ENCODE peak calls at places on chromosomes 13 and 19, in four cellular contexts. Y is T follicular helper cell; E is activated effector memory CD4-positive, alpha-beta T cell treated with anti-CD3 and anti-CD28 coated beads, Interleukin-2, amount 50 U/mL, for 16 hours; N is HTR-8/SVneo. S is an unnamed sample.

GRCh38 chr13:106753241-106753640 is 185.3 kb upstream of the ARGLU1 start:
- DNase-seq in Y (no peak), E (no peak), N (no peak), S (no peak)

GRCh38 chr19:15253076-15253475 is 20.8 kb upstream of the EPHX3 start:
- DNase-seq in E (no peak), Y (no peak), N (no peak), S (no peak)

GRCh38 chr19:507286-508203 is at the start of gene TPGS1:
- DNase-seq in Y (peak; percentile 79), N (peak; percentile 68), E (peak; percentile 95), S (peak; percentile 78)

GRCh38 chr13:42395066-42395821 is 123.3 kb downstream of the AKAP11 start:
- DNase-seq in N (no peak), E (peak; percentile 78), Y (no peak), S (no peak)

GRCh38 chr19:7701049-7701653 is 780 bp downstream of the FCER2 start:
- DNase-seq in Y (no peak), E (no peak), N (no peak), S (no peak)

GRCh38 chr19:45999653-46000121 is 4.4 kb downstream of the CCDC61 start:
- DNase-seq in Y (no peak), E (no peak), N (no peak), S (no peak)

GRCh38 chr13:46295531-46296464 is 84.1 kb downstream of the LRRC63 start:
- DNase-seq in N (no peak), Y (peak; percentile 65), E (peak; percentile 73), S (peak; percentile 77)

GRCh38 chr19:46967578-46968018 is 52.0 kb upstream of the NPAS1 start:
- DNase-seq in Y (no peak), E (peak; percentile 67), N (no peak), S (peak; percentile 63)

GRCh38 chr13:74206855-74207254 is 72.7 kb upstream of the KLF12 start:
- DNase-seq in E (no peak), N (no peak), Y (no peak), S (no peak)

GRCh38 chr13:48316826-48317510 is 13.4 kb downstream of the RB1 start:
- DNase-seq in Y (no peak), N (no peak), E (no peak), S (no peak)

GRCh38 chr19:6744381-6745288 is 5.2 kb downstream of the TRIP10 start:
- DNase-seq in N (peak; percentile 95), Y (no peak), E (no peak), S (no peak)

GRCh38 chr19:48390188-48391099 is 907 bp downstream of the KDELR1 start:
- DNase-seq in E (peak; percentile 89), Y (peak; percentile 51), N (no peak), S (peak; percentile 32)

GRCh38 chr19:6481541-6482342 is at the start of gene DENND1C:
- DNase-seq in E (peak; percentile 87), Y (peak; percentile 37), N (no peak), S (peak; percentile 57)

GRCh38 chr19:12597594-12597993 is 13.0 kb downstream of the ZNF490 start:
- DNase-seq in Y (no peak), N (no peak), E (no peak), S (no peak)

GRCh38 chr13:28161370-28161769 is 23.0 kb downstream of the PAN3 start:
- DNase-seq in E (no peak), Y (no peak), N (no peak), S (no peak)

GRCh38 chr13:112141643-112142400 is 74.9 kb downstream of the SOX1 start:
- DNase-seq in N (no peak), Y (no peak), E (peak; percentile 50), S (no peak)

GRCh38 chr13:92260363-92260762 is 861.9 kb downstream of the GPC5 start:
- DNase-seq in E (no peak), N (no peak), Y (no peak), S (no peak)

GRCh38 chr19:5985098-5985783 is 7.3 kb upstream of the RANBP3 start:
- DNase-seq in E (no peak), N (peak; percentile 27), Y (no peak), S (no peak)